ENCODE peak calls at places on chromosomes 13 and 19, in seven cellular contexts. N is amygdala; I is stimulated activated CD4-positive, alpha-beta T cell treated with anti-CD3 and anti-CD28 coated beads, Interleukin-1b, Interleukin-23, amount 100 ng/mL, for 24 hours; K is GOT3; Q is endothelial cell; G is activated CD4-positive, alpha-beta T cell treated with anti-CD3 and anti-CD28 coated beads, Interleukin-2, amount 50 U/mL, for 1 hour; A is GM12865. Y is an unnamed sample.

GRCh38 chr13:31081316-31081715 is 80.4 kb downstream of the HSPH1 start:
- DNase-seq in N (no peak), I (no peak), K (no peak), Q (no peak), G (no peak), A (peak), Y (no peak)

GRCh38 chr13:35769812-35770211 is 293.3 kb upstream of the MAB21L1 start:
- DNase-seq in N (no peak), I (no peak), K (no peak), Q (no peak), G (no peak), A (no peak), Y (no peak)

GRCh38 chr13:26601669-26602068 is 44.2 kb downstream of the WASF3 start:
- DNase-seq in N (no peak), I (no peak), K (no peak), Q (no peak), G (no peak), A (peak), Y (peak)

GRCh38 chr13:105984236-105984635 is 551.2 kb downstream of the EFNB2 start:
- DNase-seq in N (no peak), I (no peak), K (no peak), Q (no peak), G (no peak), A (no peak), Y (no peak)

GRCh38 chr19:42121666-42122069 is 10.6 kb downstream of the POU2F2 start:
- DNase-seq in N (peak), I (peak), K (no peak), Q (no peak), G (peak), A (peak), Y (peak)

GRCh38 chr19:6041071-6041470 is 63.1 kb upstream of the RANBP3 start:
- DNase-seq in N (no peak), I (no peak), K (no peak), Q (no peak), G (no peak), A (no peak), Y (no peak)

GRCh38 chr13:60410299-60410698 is 13.3 kb downstream of the TDRD3 start:
- DNase-seq in N (no peak), I (no peak), K (no peak), Q (no peak), G (no peak), A (no peak), Y (no peak)

GRCh38 chr13:43122706-43123268 is 99.4 kb downstream of the DNAJC15 start:
- DNase-seq in N (no peak), I (no peak), K (no peak), Q (no peak), G (no peak), A (no peak), Y (no peak)

GRCh38 chr13:32045963-32046785 is 14.6 kb downstream of the FRY start:
- DNase-seq in N (peak), I (no peak), K (no peak), Q (no peak), G (no peak), A (peak), Y (no peak)

GRCh38 chr13:38415233-38415632 is 65.6 kb downstream of the UFM1 start:
- DNase-seq in N (no peak), I (no peak), K (no peak), Q (no peak), G (no peak), A (peak), Y (no peak)

GRCh38 chr19:17469092-17469370 is 1.3 kb upstream of the SLC27A1 start:
- DNase-seq in N (no peak), I (no peak), K (no peak), Q (peak), G (peak), A (no peak), Y (no peak)

GRCh38 chr13:108777421-108778420 is 148.3 kb downstream of the MYO16 start:
- DNase-seq in N (no peak), I (no peak), K (no peak), Q (no peak), G (no peak), A (no peak), Y (no peak)

GRCh38 chr19:17264641-17264979 is at the start of gene USHBP1:
- DNase-seq in N (no peak), I (no peak), K (no peak), Q (peak), G (no peak), A (no peak), Y (no peak)

GRCh38 chr13:99366075-99366987 is 59.1 kb upstream of the GPR183 start:
- DNase-seq in N (no peak), I (no peak), K (no peak), Q (no peak), G (no peak), A (peak), Y (no peak)

GRCh38 chr19:35458821-35459391 is 10.8 kb downstream of the FFAR2 start:
- DNase-seq in N (no peak), I (no peak), K (no peak), Q (no peak), G (no peak), A (peak), Y (no peak)

GRCh38 chr13:50078512-50079277 is 63.5 kb downstream of the KCNRG start:
- DNase-seq in N (no peak), I (no peak), K (no peak), Q (no peak), G (no peak), A (no peak), Y (no peak)

GRCh38 chr13:106049171-106049570 is 486.3 kb downstream of the EFNB2 start:
- DNase-seq in N (no peak), I (no peak), K (no peak), Q (no peak), G (no peak), A (no peak), Y (no peak)

GRCh38 chr13:49545661-49546060 is 39.7 kb downstream of the RCBTB1 start:
- DNase-seq in N (no peak), I (no peak), K (no peak), Q (no peak), G (no peak), A (no peak), Y (no peak)

GRCh38 chr13:48647625-48648024 is 6.1 kb upstream of the CYSLTR2 start:
- DNase-seq in N (no peak), I (no peak), K (no peak), Q (no peak), G (no peak), A (peak), Y (no peak)

GRCh38 chr13:89066868-89067466 is 1395.8 kb downstream of the SLITRK5 start:
- DNase-seq in N (peak), I (peak), K (no peak), Q (peak), G (no peak), A (peak), Y (no peak)

GRCh38 chr13:50726164-50726563 is 117.3 kb downstream of the DLEU7 start:
- DNase-seq in N (no peak), I (no peak), K (no peak), Q (no peak), G (no peak), A (no peak), Y (no peak)

GRCh38 chr19:50344661-50345318 is 15.6 kb upstream of the KCNC3 start:
- DNase-seq in N (no peak), I (no peak), K (no peak), Q (no peak), G (no peak), A (peak), Y (no peak)

GRCh38 chr19:46898731-46899130 is 37.9 kb downstream of the ARHGAP35 start:
- DNase-seq in N (peak), I (no peak), K (peak), Q (peak), G (no peak), A (no peak), Y (no peak)

GRCh38 chr19:2332341-2333026 is 4.0 kb downstream of the SPPL2B start:
- DNase-seq in N (no peak), I (no peak), K (no peak), Q (no peak), G (peak), A (peak), Y (no peak)

GRCh38 chr13:67145950-67146349 is 84.2 kb downstream of the PCDH9 start:
- DNase-seq in N (no peak), I (no peak), K (no peak), Q (no peak), G (no peak), A (no peak), Y (no peak)

GRCh38 chr13:46751811-46752635 is 44.9 kb downstream of the ESD start:
- DNase-seq in N (no peak), I (peak), K (no peak), Q (no peak), G (peak), A (peak), Y (no peak)

Y was measured in SW 1271.